ENCODE peak calls at places on chromosome 20, in seven cellular contexts. One of them, this sample, is unnamed.

GRCh38 chr20:62623488-62624324 is 18.6 kb upstream of the SLCO4A1 start:
- DNase-seq in H9: peak; percentile 93
- DNase-seq in IMR-90: peak; percentile 68
- DNase-seq in neuronal stem cell: peak; percentile 60
- DNase-seq in mesenchymal stem cell: peak; percentile 95
- DNase-seq in H1: peak; percentile 85
- DNase-seq in trophoblast cell: peak; percentile 96
- DNase-seq in this sample: peak; percentile 96

GRCh38 chr20:62339647-62340062 is 27.5 kb downstream of the LAMA5 start:
- DNase-seq in H9: no peak
- DNase-seq in IMR-90: no peak
- DNase-seq in neuronal stem cell: no peak
- DNase-seq in mesenchymal stem cell: no peak
- DNase-seq in H1: no peak
- DNase-seq in trophoblast cell: no peak
- DNase-seq in this sample: no peak

GRCh38 chr20:6277661-6278060 is 154.8 kb upstream of the FERMT1 start:
- DNase-seq in H9: no peak
- DNase-seq in IMR-90: no peak
- DNase-seq in neuronal stem cell: no peak
- DNase-seq in mesenchymal stem cell: no peak
- DNase-seq in H1: no peak
- DNase-seq in trophoblast cell: no peak
- DNase-seq in this sample: peak; percentile 92

GRCh38 chr20:23403721-23404120 is 17.6 kb downstream of the NAPB start:
- DNase-seq in H9: no peak
- DNase-seq in IMR-90: peak; percentile 71
- DNase-seq in neuronal stem cell: no peak
- DNase-seq in mesenchymal stem cell: peak; percentile 86
- DNase-seq in H1: no peak
- DNase-seq in trophoblast cell: no peak
- DNase-seq in this sample: no peak

GRCh38 chr20:38404016-38404415 is 31.1 kb downstream of the SNHG17 start:
- DNase-seq in H9: no peak
- DNase-seq in IMR-90: no peak
- DNase-seq in neuronal stem cell: no peak
- DNase-seq in mesenchymal stem cell: no peak
- DNase-seq in H1: no peak
- DNase-seq in trophoblast cell: no peak
- DNase-seq in this sample: no peak

GRCh38 chr20:37669062-37669772 is 24.6 kb upstream of the CTNNBL1 start:
- DNase-seq in H9: peak; percentile 61
- DNase-seq in IMR-90: no peak
- DNase-seq in neuronal stem cell: no peak
- DNase-seq in mesenchymal stem cell: peak; percentile 8
- DNase-seq in H1: no peak
- DNase-seq in trophoblast cell: no peak
- DNase-seq in this sample: peak; percentile 80

GRCh38 chr20:19257201-19257600 is 44.8 kb downstream of the SLC24A3 start:
- DNase-seq in H9: no peak
- DNase-seq in IMR-90: no peak
- DNase-seq in neuronal stem cell: no peak
- DNase-seq in mesenchymal stem cell: no peak
- DNase-seq in H1: no peak
- DNase-seq in trophoblast cell: no peak
- DNase-seq in this sample: no peak

GRCh38 chr20:36214684-36215256 is 21.5 kb upstream of the AAR2 start:
- DNase-seq in H9: peak; percentile 50
- DNase-seq in IMR-90: peak; percentile 33
- DNase-seq in neuronal stem cell: no peak
- DNase-seq in mesenchymal stem cell: peak; percentile 35
- DNase-seq in H1: no peak
- DNase-seq in trophoblast cell: no peak
- DNase-seq in this sample: peak; percentile 69

GRCh38 chr20:39800548-39800947 is 838.4 kb downstream of the DHX35 start:
- DNase-seq in H9: no peak
- DNase-seq in IMR-90: peak; percentile 63
- DNase-seq in neuronal stem cell: no peak
- DNase-seq in mesenchymal stem cell: peak; percentile 42
- DNase-seq in H1: no peak
- DNase-seq in trophoblast cell: no peak
- DNase-seq in this sample: no peak

GRCh38 chr20:61414455-61414991 is 162.5 kb downstream of the CDH4 start:
- DNase-seq in H9: no peak
- DNase-seq in IMR-90: no peak
- DNase-seq in neuronal stem cell: no peak
- DNase-seq in mesenchymal stem cell: no peak
- DNase-seq in H1: no peak
- DNase-seq in trophoblast cell: no peak
- DNase-seq in this sample: no peak

GRCh38 chr20:23244916-23245552 is 105.6 kb upstream of the NXT1 start:
- DNase-seq in H9: no peak
- DNase-seq in IMR-90: no peak
- DNase-seq in neuronal stem cell: no peak
- DNase-seq in mesenchymal stem cell: no peak
- DNase-seq in H1: peak; percentile 40
- DNase-seq in trophoblast cell: no peak
- DNase-seq in this sample: no peak

GRCh38 chr20:24746351-24746685 is 202.8 kb upstream of the CST7 start:
- DNase-seq in H9: peak; percentile 33
- DNase-seq in IMR-90: no peak
- DNase-seq in neuronal stem cell: no peak
- DNase-seq in mesenchymal stem cell: no peak
- DNase-seq in H1: no peak
- DNase-seq in trophoblast cell: no peak
- DNase-seq in this sample: no peak

GRCh38 chr20:48191200-48191599 is 405.9 kb upstream of the SULF2 start:
- DNase-seq in H9: no peak
- DNase-seq in IMR-90: no peak
- DNase-seq in neuronal stem cell: no peak
- DNase-seq in mesenchymal stem cell: peak; percentile 18
- DNase-seq in H1: no peak
- DNase-seq in trophoblast cell: no peak
- DNase-seq in this sample: peak; percentile 90

GRCh38 chr20:20235681-20236080 is 132.2 kb upstream of the INSM1 start:
- DNase-seq in H9: no peak
- DNase-seq in IMR-90: no peak
- DNase-seq in neuronal stem cell: no peak
- DNase-seq in mesenchymal stem cell: no peak
- DNase-seq in H1: no peak
- DNase-seq in trophoblast cell: no peak
- DNase-seq in this sample: no peak

GRCh38 chr20:3461911-3462677 is 8.7 kb upstream of the ATRN start:
- DNase-seq in H9: no peak
- DNase-seq in IMR-90: no peak
- DNase-seq in neuronal stem cell: no peak
- DNase-seq in mesenchymal stem cell: peak; percentile 8
- DNase-seq in H1: no peak
- DNase-seq in trophoblast cell: peak; percentile 30
- DNase-seq in this sample: no peak

GRCh38 chr20:15965165-15965564 is 608.1 kb downstream of the KIF16B start:
- DNase-seq in H9: no peak
- DNase-seq in IMR-90: no peak
- DNase-seq in neuronal stem cell: no peak
- DNase-seq in mesenchymal stem cell: no peak
- DNase-seq in H1: no peak
- DNase-seq in trophoblast cell: no peak
- DNase-seq in this sample: no peak
- H3K23ac ChIP-seq in H9: no peak overlapping the region
- H3K23ac ChIP-seq in IMR-90: no peak overlapping the region
- H3K23ac ChIP-seq in neuronal stem cell: no peak overlapping the region
- H3K23ac ChIP-seq in mesenchymal stem cell: no peak overlapping the region
- H3K23ac ChIP-seq in H1: no peak overlapping the region
- H3K23ac ChIP-seq in trophoblast cell: no peak overlapping the region
- H3K23ac ChIP-seq in this sample: no peak overlapping the region

GRCh38 chr20:4702562-4703280 is 19.0 kb upstream of the PRND start:
- DNase-seq in H9: no peak
- DNase-seq in IMR-90: no peak
- DNase-seq in neuronal stem cell: no peak
- DNase-seq in mesenchymal stem cell: no peak
- DNase-seq in H1: no peak
- DNase-seq in trophoblast cell: no peak
- DNase-seq in this sample: no peak
- H3K23ac ChIP-seq in H9: no peak overlapping the region
- H3K23ac ChIP-seq in IMR-90: no peak overlapping the region
- H3K23ac ChIP-seq in neuronal stem cell: no peak overlapping the region
- H3K23ac ChIP-seq in mesenchymal stem cell: no peak overlapping the region
- H3K23ac ChIP-seq in H1: no peak overlapping the region
- H3K23ac ChIP-seq in trophoblast cell: no peak overlapping the region
- H3K23ac ChIP-seq in this sample: no peak overlapping the region

GRCh38 chr20:13058666-13059389 is 50.1 kb downstream of the SPTLC3 start:
- DNase-seq in H9: no peak
- DNase-seq in IMR-90: no peak
- DNase-seq in neuronal stem cell: no peak
- DNase-seq in mesenchymal stem cell: no peak
- DNase-seq in H1: no peak
- DNase-seq in trophoblast cell: no peak
- DNase-seq in this sample: no peak
- H3K23ac ChIP-seq in H9: no peak overlapping the region
- H3K23ac ChIP-seq in IMR-90: no peak overlapping the region
- H3K23ac ChIP-seq in neuronal stem cell: no peak overlapping the region
- H3K23ac ChIP-seq in mesenchymal stem cell: no peak overlapping the region
- H3K23ac ChIP-seq in H1: no peak overlapping the region
- H3K23ac ChIP-seq in trophoblast cell: no peak overlapping the region
- H3K23ac ChIP-seq in this sample: no peak overlapping the region

GRCh38 chr20:34570859-34571306 is 12.4 kb downstream of the MAP1LC3A start:
- DNase-seq in H9: no peak
- DNase-seq in IMR-90: peak; percentile 81
- DNase-seq in neuronal stem cell: no peak
- DNase-seq in mesenchymal stem cell: peak; percentile 94
- DNase-seq in H1: no peak
- DNase-seq in trophoblast cell: no peak
- DNase-seq in this sample: peak; percentile 19
- H3K23ac ChIP-seq in H9: no peak overlapping the region
- H3K23ac ChIP-seq in IMR-90: peak overlapping the region; percentile 41
- H3K23ac ChIP-seq in neuronal stem cell: no peak overlapping the region
- H3K23ac ChIP-seq in mesenchymal stem cell: no peak overlapping the region
- H3K23ac ChIP-seq in H1: no peak overlapping the region
- H3K23ac ChIP-seq in trophoblast cell: no peak overlapping the region
- H3K23ac ChIP-seq in this sample: no peak overlapping the region

GRCh38 chr20:52179331-52180166 is 12.0 kb downstream of the ZFP64 start:
- DNase-seq in H9: no peak
- DNase-seq in IMR-90: no peak
- DNase-seq in neuronal stem cell: no peak
- DNase-seq in mesenchymal stem cell: no peak
- DNase-seq in H1: no peak
- DNase-seq in trophoblast cell: no peak
- DNase-seq in this sample: no peak
- H3K23ac ChIP-seq in H9: no peak overlapping the region
- H3K23ac ChIP-seq in IMR-90: no peak overlapping the region
- H3K23ac ChIP-seq in neuronal stem cell: no peak overlapping the region
- H3K23ac ChIP-seq in mesenchymal stem cell: no peak overlapping the region
- H3K23ac ChIP-seq in H1: no peak overlapping the region
- H3K23ac ChIP-seq in trophoblast cell: no peak overlapping the region
- H3K23ac ChIP-seq in this sample: no peak overlapping the region

DNA sequence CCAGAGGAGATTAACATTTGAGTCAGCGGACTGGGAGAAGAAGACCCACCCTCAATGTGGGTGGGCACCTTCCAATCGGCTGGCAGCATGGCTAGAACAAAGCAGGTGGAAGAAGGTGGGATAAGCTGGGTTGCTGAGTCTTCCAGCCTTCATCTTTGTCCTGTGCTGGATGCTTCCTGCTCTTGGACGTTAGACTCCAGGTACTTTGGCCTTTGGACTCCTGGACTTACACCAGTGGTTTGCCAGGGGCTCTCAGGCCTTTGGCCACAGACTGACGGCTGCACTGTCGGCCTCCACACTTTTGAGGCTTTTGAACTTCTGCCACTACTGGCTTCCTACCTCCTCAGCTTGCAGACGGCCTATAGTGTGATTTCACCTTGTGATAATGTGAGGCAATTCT is 50.8 kb downstream of the BCAS1 start:
- DNase-seq in H9: no peak
- DNase-seq in IMR-90: no peak
- DNase-seq in neuronal stem cell: no peak
- DNase-seq in mesenchymal stem cell: no peak
- DNase-seq in H1: no peak
- DNase-seq in trophoblast cell: no peak
- DNase-seq in this sample: no peak
- H3K23ac ChIP-seq in H9: no peak overlapping the region
- H3K23ac ChIP-seq in IMR-90: no peak overlapping the region
- H3K23ac ChIP-seq in neuronal stem cell: no peak overlapping the region
- H3K23ac ChIP-seq in mesenchymal stem cell: no peak overlapping the region
- H3K23ac ChIP-seq in H1: no peak overlapping the region
- H3K23ac ChIP-seq in trophoblast cell: no peak overlapping the region
- H3K23ac ChIP-seq in this sample: no peak overlapping the region

DNA sequence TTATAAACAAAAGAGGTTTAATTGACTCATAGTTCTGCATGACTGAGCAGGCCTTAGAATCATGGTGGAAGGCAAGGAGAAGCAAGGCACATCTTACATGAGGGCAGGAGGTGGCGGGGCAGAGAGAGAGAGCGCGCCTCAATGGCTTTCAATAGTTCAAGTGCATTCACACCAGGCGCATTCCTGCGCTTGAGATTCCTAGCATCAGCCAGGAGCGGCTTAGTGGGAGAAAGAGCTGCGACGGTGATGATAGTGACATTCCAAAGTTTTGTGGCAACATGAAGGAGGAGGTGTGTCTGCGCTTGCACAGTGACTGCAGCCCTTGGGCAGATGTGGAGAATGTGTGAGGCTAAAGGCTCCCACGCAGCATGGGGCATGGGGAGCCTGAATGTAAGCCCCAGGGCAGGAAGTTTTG is 25.0 kb upstream of the EMILIN3 start:
- DNase-seq in H9: no peak
- DNase-seq in IMR-90: no peak
- DNase-seq in neuronal stem cell: no peak
- DNase-seq in mesenchymal stem cell: no peak
- DNase-seq in H1: no peak
- DNase-seq in trophoblast cell: peak; percentile 99
- DNase-seq in this sample: peak; percentile 90
- H3K23ac ChIP-seq in H9: no peak overlapping the region
- H3K23ac ChIP-seq in IMR-90: no peak overlapping the region
- H3K23ac ChIP-seq in neuronal stem cell: no peak overlapping the region
- H3K23ac ChIP-seq in mesenchymal stem cell: no peak overlapping the region
- H3K23ac ChIP-seq in H1: no peak overlapping the region
- H3K23ac ChIP-seq in trophoblast cell: no peak overlapping the region
- H3K23ac ChIP-seq in this sample: no peak overlapping the region

DNA sequence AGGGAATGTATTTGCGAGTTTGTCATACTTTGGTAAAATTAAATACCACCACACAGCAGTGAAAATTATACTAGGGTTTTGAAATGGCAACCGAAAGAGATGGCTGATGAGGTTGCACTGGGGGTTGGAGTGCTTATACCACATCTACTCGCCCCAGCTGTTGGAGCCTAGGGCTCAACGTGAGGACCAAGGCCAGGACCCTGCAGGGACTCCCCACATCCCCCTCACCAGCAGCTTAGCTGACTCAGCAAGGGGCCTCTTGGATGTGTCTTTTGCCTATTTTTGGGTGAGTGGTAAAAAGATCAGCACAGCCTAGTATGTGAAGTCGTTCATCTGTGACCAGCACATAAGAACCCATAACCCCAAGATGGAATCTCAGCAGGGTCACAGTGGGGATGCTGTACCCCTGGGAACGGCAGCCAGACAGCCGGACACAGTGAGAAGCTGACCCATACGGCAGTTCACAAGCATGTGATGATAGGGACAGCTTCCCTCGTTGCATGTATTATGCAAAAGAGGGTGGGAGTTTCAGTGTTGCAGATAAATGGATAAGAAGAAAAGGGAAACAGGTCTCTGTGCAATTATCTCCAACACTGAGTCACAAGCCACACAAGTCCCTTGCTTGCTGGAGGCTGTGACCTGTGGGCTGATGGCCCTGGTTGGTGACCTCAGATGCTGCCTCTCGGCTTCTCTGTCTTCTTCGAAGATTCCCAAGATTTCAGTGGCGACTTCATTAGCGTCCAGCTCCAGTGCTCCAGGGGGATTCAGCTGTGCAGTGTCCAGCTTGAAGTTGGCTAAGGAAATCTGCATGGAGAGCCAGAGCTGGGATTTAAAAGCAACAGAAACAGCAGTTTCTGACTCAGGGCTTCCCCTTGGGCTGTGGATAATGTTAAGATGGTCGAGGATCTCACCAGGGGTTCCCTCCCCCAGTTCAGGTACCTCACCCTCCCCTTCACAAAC is 20.9 kb upstream of the SPO11 start:
- DNase-seq in H9: no peak
- DNase-seq in IMR-90: no peak
- DNase-seq in neuronal stem cell: no peak
- DNase-seq in mesenchymal stem cell: no peak
- DNase-seq in H1: no peak
- DNase-seq in trophoblast cell: peak; percentile 88
- DNase-seq in this sample: no peak
- H3K23ac ChIP-seq in H9: no peak overlapping the region
- H3K23ac ChIP-seq in IMR-90: no peak overlapping the region
- H3K23ac ChIP-seq in neuronal stem cell: no peak overlapping the region
- H3K23ac ChIP-seq in mesenchymal stem cell: no peak overlapping the region
- H3K23ac ChIP-seq in H1: no peak overlapping the region
- H3K23ac ChIP-seq in trophoblast cell: no peak overlapping the region
- H3K23ac ChIP-seq in this sample: no peak overlapping the region

This sample was measured in mesendoderm.